ENCODE peak calls at places on chromosomes 1 and 21, in six cellular contexts. Y is H54; R is activated B cell treated with CpG ODN at 0.5 μM for 24 hours; P is left colon; L is uterus; J is stimulated activated CD4-positive, alpha-beta T cell treated with anti-CD3 and anti-CD28 coated beads, Interleukin-12 subunit alpha, Interleukin-12 subunit beta, amount 100 ng/mL, for 4 hours. D is an unnamed sample.

GRCh38 chr1:65339866-65340483 is 30.6 kb downstream of the DNAJC6 start:
- DNase-seq in Y (peak; percentile 5), R (no peak), P (no peak), L (no peak), J (no peak), D (peak; percentile 7)

GRCh38 chr1:231541842-231542241 is 13.4 kb downstream of the TSNAX start:
- DNase-seq in Y (no peak), R (no peak), P (no peak), L (no peak), J (no peak), D (peak; percentile 42)

GRCh38 chr1:47409311-47410085 is 6.6 kb upstream of the FOXE3 start:
- DNase-seq in Y (no peak), R (no peak), P (no peak), L (no peak), J (no peak), D (peak; percentile 47)

GRCh38 chr1:197928849-197929336 is 11.7 kb downstream of the LHX9 start:
- DNase-seq in Y (no peak), R (no peak), P (no peak), L (no peak), J (no peak), D (no peak)

GRCh38 chr1:179126338-179127060 is 44.6 kb downstream of the TOR3A start:
- DNase-seq in Y (no peak), R (no peak), P (no peak), L (no peak), J (no peak), D (no peak)

GRCh38 chr21:38714998-38715397 is 90.7 kb upstream of the ETS2 start:
- DNase-seq in Y (no peak), R (no peak), P (no peak), L (no peak), J (no peak), D (no peak)

GRCh38 chr1:215923129-215923824 is 356.2 kb downstream of the KCTD3 start:
- DNase-seq in Y (no peak), R (no peak), P (no peak), L (no peak), J (no peak), D (peak; percentile 68)

GRCh38 chr1:228145498-228146425 is 4.0 kb upstream of the GJC2 start:
- DNase-seq in Y (no peak), R (no peak), P (no peak), L (no peak), J (no peak), D (no peak)

GRCh38 chr1:35707253-35708178 is 11.2 kb downstream of the C1orf216 start:
- DNase-seq in Y (no peak), R (peak; percentile 23), P (peak; percentile 37), L (peak; percentile 17), J (peak; percentile 22), D (peak; percentile 76)

GRCh38 chr1:201565024-201565730 is 26.2 kb downstream of the NAV1 start:
- DNase-seq in Y (no peak), R (no peak), P (no peak), L (no peak), J (no peak), D (no peak)

GRCh38 chr1:220918285-220918951 is 39.2 kb downstream of the HLX start:
- DNase-seq in Y (no peak), R (no peak), P (no peak), L (no peak), J (no peak), D (peak; percentile 77)

GRCh38 chr1:23554481-23555224 is 4.6 kb downstream of the ID3 start:
- DNase-seq in Y (peak; percentile 59), R (peak; percentile 76), P (peak; percentile 85), L (peak; percentile 84), J (peak; percentile 81), D (peak; percentile 97)

GRCh38 chr1:201461783-201462441 is 7.1 kb downstream of the PHLDA3 start:
- DNase-seq in Y (peak; percentile 91), R (no peak), P (peak; percentile 38), L (peak; percentile 90), J (no peak), D (no peak)

GRCh38 chr21:44729336-44730027 is 18.1 kb upstream of the TSPEAR start:
- DNase-seq in Y (no peak), R (no peak), P (no peak), L (no peak), J (no peak), D (no peak)

GRCh38 chr1:100921110-100921706 is 25.3 kb downstream of the SLC30A7 start:
- DNase-seq in Y (no peak), R (no peak), P (no peak), L (no peak), J (no peak), D (peak; percentile 49)

GRCh38 chr1:111559736-111560279 is 56.4 kb upstream of the ADORA3 start:
- DNase-seq in Y (no peak), R (no peak), P (no peak), L (no peak), J (no peak), D (no peak)

GRCh38 chr1:35646043-35646442 is 4.7 kb upstream of the PSMB2 start:
- DNase-seq in Y (no peak), R (no peak), P (no peak), L (no peak), J (no peak), D (peak; percentile 13)

GRCh38 chr1:29469457-29469856 is 233.1 kb downstream of the PTPRU start:
- DNase-seq in Y (no peak), R (no peak), P (no peak), L (peak; percentile 64), J (no peak), D (peak; percentile 29)

GRCh38 chr1:155307247-155307740 is 1.4 kb upstream of the FDPS start:
- DNase-seq in Y (no peak), R (no peak), P (no peak), L (no peak), J (no peak), D (peak; percentile 49)

GRCh38 chr1:115648717-115649691 is 7.2 kb downstream of the VANGL1 start:
- DNase-seq in Y (no peak), R (no peak), P (no peak), L (no peak), J (no peak), D (peak; percentile 4)

GRCh38 chr21:21003701-21004100 is 5.5 kb downstream of the NCAM2 start:
- DNase-seq in Y (no peak), R (no peak), P (no peak), L (no peak), J (no peak), D (peak; percentile 93)

GRCh38 chr1:112793631-112794565 is 78.8 kb upstream of the PPM1J start:
- DNase-seq in Y (no peak), R (no peak), P (no peak), L (no peak), J (no peak), D (no peak)

GRCh38 chr1:154221815-154222081 is 993 bp downstream of the UBAP2L start:
- DNase-seq in Y (no peak), R (no peak), P (no peak), L (no peak), J (no peak), D (peak; percentile 46)

GRCh38 chr1:1128454-1129139 is 12.7 kb upstream of the C1orf159 start:
- DNase-seq in Y (no peak), R (no peak), P (peak; percentile 71), L (no peak), J (no peak), D (no peak)

GRCh38 chr1:229431270-229432115 is 2.4 kb downstream of the ACTA1 start:
- DNase-seq in Y (no peak), R (no peak), P (no peak), L (no peak), J (no peak), D (no peak)

GRCh38 chr1:204711947-204712701 is 26.6 kb upstream of the LRRN2 start:
- DNase-seq in Y (no peak), R (no peak), P (peak; percentile 66), L (no peak), J (no peak), D (peak; percentile 98)

GRCh38 chr1:42740756-42741580 is 932 bp upstream of the CLDN19 start:
- DNase-seq in Y (no peak), R (no peak), P (no peak), L (no peak), J (no peak), D (no peak)

GRCh38 chr1:20069932-20070331 is at the start of gene PLA2G5:
- DNase-seq in Y (no peak), R (no peak), P (peak; percentile 30), L (peak; percentile 64), J (no peak), D (no peak)

GRCh38 chr1:239164451-239165180 is 221.8 kb upstream of the CHRM3 start:
- DNase-seq in Y (no peak), R (no peak), P (no peak), L (no peak), J (no peak), D (no peak)

GRCh38 chr1:85061711-85062424 is 13.6 kb upstream of the MCOLN3 start:
- DNase-seq in Y (peak; percentile 78), R (peak; percentile 56), P (peak; percentile 90), L (peak; percentile 88), J (peak; percentile 59), D (peak; percentile 88)

GRCh38 chr21:33396966-33397365 is 6.2 kb upstream of the IFNGR2 start:
- DNase-seq in Y (no peak), R (no peak), P (no peak), L (no peak), J (no peak), D (no peak)